ENCODE peak calls at places on chromosome 10, in five cellular contexts. C, Q, Z, P and D are unnamed samples.

GRCh38 chr10:30386801-30387588 is 37.9 kb upstream of the MTPAP start:
- DNase-seq in C (no peak), Q (no peak), Z (no peak), P (peak), D (no peak)

GRCh38 chr10:112811741-112812551 is 138.1 kb upstream of the TCF7L2 start:
- DNase-seq in C (peak), Q (peak), Z (no peak), P (peak), D (no peak)

GRCh38 chr10:80523776-80524175 is 13.9 kb upstream of the SH2D4B start:
- DNase-seq in C (no peak), Q (no peak), Z (no peak), P (no peak), D (peak)

GRCh38 chr10:30639946-30640786 is 10.6 kb upstream of the LYZL2 start:
- DNase-seq in C (no peak), Q (no peak), Z (no peak), P (peak), D (no peak)

GRCh38 chr10:8061274-8062211 is 7.1 kb downstream of the GATA3 start:
- DNase-seq in C (no peak), Q (no peak), Z (no peak), P (peak), D (no peak)

GRCh38 chr10:49271346-49271745 is 27.6 kb upstream of the C10orf71 start:
- DNase-seq in C (no peak), Q (no peak), Z (no peak), P (no peak), D (no peak)

GRCh38 chr10:60434418-60435046 is 44.9 kb upstream of the ANK3 start:
- DNase-seq in C (peak), Q (peak), Z (peak), P (peak), D (peak)

GRCh38 chr10:107966817-107967216 is 802.3 kb upstream of the SORCS1 start:
- DNase-seq in C (no peak), Q (no peak), Z (no peak), P (peak), D (no peak)

GRCh38 chr10:97234403-97234802 is 48.6 kb upstream of the SLIT1 start:
- DNase-seq in C (no peak), Q (no peak), Z (no peak), P (peak), D (peak)

GRCh38 chr10:25113231-25114035 is 61.4 kb upstream of the GPR158 start:
- DNase-seq in C (peak), Q (peak), Z (peak), P (peak), D (no peak)

GRCh38 chr10:133399123-133399601 is 5.2 kb downstream of the MTG1 start:
- DNase-seq in C (no peak), Q (no peak), Z (no peak), P (no peak), D (no peak)

GRCh38 chr10:87093461-87094372 is 926 bp downstream of the GLUD1 start:
- DNase-seq in C (peak), Q (peak), Z (peak), P (peak), D (peak)

GRCh38 chr10:117477961-117478670 is 64.4 kb upstream of the EMX2 start:
- DNase-seq in C (no peak), Q (no peak), Z (no peak), P (peak), D (no peak)

GRCh38 chr10:85604136-85604725 is 762.4 kb downstream of the GRID1 start:
- DNase-seq in C (no peak), Q (no peak), Z (no peak), P (no peak), D (no peak)

GRCh38 chr10:78470267-78471103 is 436.8 kb downstream of the RPS24 start:
- DNase-seq in C (no peak), Q (no peak), Z (no peak), P (peak), D (no peak)

GRCh38 chr10:113643183-113643582 is 20.7 kb downstream of the NRAP start:
- DNase-seq in C (no peak), Q (no peak), Z (no peak), P (no peak), D (no peak)

GRCh38 chr10:31242902-31243301 is 76.1 kb upstream of the ZEB1 start:
- DNase-seq in C (no peak), Q (no peak), Z (no peak), P (peak), D (peak)

GRCh38 chr10:454860-455259 is 234.6 kb downstream of the DIP2C start:
- DNase-seq in C (no peak), Q (peak), Z (no peak), P (peak), D (no peak)

GRCh38 chr10:16989826-16990293 is 139.8 kb downstream of the CUBN start:
- DNase-seq in C (no peak), Q (no peak), Z (no peak), P (peak), D (no peak)

GRCh38 chr10:109219935-109220334 is 703.4 kb downstream of the XPNPEP1 start:
- DNase-seq in C (no peak), Q (no peak), Z (no peak), P (no peak), D (no peak)

GRCh38 chr10:127918570-127918969 is 11.7 kb downstream of the PTPRE start:
- DNase-seq in C (no peak), Q (no peak), Z (peak), P (no peak), D (no peak)

GRCh38 chr10:58050575-58050974 is 217.1 kb downstream of the IPMK start:
- DNase-seq in C (no peak), Q (no peak), Z (no peak), P (no peak), D (no peak)

GRCh38 chr10:14673189-14673947 is 101.3 kb downstream of the FAM107B start:
- DNase-seq in C (no peak), Q (no peak), Z (no peak), P (peak), D (no peak)

GRCh38 chr10:17663450-17663849 is 19.5 kb downstream of the STAM start:
- DNase-seq in C (no peak), Q (no peak), Z (no peak), P (no peak), D (no peak)

GRCh38 chr10:24255907-24256306 is 47.0 kb downstream of the KIAA1217 start:
- DNase-seq in C (no peak), Q (peak), Z (no peak), P (no peak), D (no peak)

GRCh38 chr10:59336632-59337031 is 25.7 kb downstream of the FAM13C start:
- DNase-seq in C (no peak), Q (no peak), Z (no peak), P (no peak), D (no peak)

GRCh38 chr10:100746413-100746931 is 1.1 kb downstream of the PAX2 start:
- DNase-seq in C (no peak), Q (no peak), Z (no peak), P (no peak), D (no peak)

GRCh38 chr10:44978570-44979280 is at the start of gene DEPP1:
- DNase-seq in C (peak), Q (peak), Z (peak), P (peak), D (no peak)

GRCh38 chr10:112696587-112696986 is 249.6 kb downstream of the VTI1A start:
- DNase-seq in C (no peak), Q (no peak), Z (no peak), P (no peak), D (no peak)

GRCh38 chr10:71005337-71006305 is 117.3 kb upstream of the PCBD1 start:
- DNase-seq in C (no peak), Q (no peak), Z (no peak), P (no peak), D (no peak)

GRCh38 chr10:106107711-106108110 is 1056.8 kb downstream of the SORCS1 start:
- DNase-seq in C (no peak), Q (no peak), Z (no peak), P (no peak), D (no peak)

GRCh38 chr10:103798511-103798910 is 56.9 kb downstream of the SH3PXD2A start:
- DNase-seq in C (no peak), Q (no peak), Z (no peak), P (no peak), D (no peak)